ENCODE peak calls at places on chromosomes 5 and 9, in four cellular contexts. C is activated T-helper 1 cell treated with anti-CD3 and anti-CD28 coated beads, Interleukin-12 subunit alpha, Interleukin-12 subunit beta, Interleukin-2, Interleukin-4 antibody, amounts not matched to agents 30 ng/mL and 10 ng/mL and 1 ng/mL, durations not matched to agents 14 hours and 24 hours and 36 hours; F is glutamatergic neuron; S is CD8-positive, alpha-beta T cell. W is an unnamed sample.

GRCh38 chr5:176573564-176574296 is 24.6 kb downstream of the CDHR2 start:
- DNase-seq in C (peak; percentile 58), F (peak; percentile 89), S (peak; percentile 74), W (peak; percentile 63)

GRCh38 chr9:91395106-91395552 is 28.5 kb downstream of the NFIL3 start:
- DNase-seq in C (no peak), F (no peak), S (no peak), W (no peak)

GRCh38 chr9:38360880-38361836 is 31.3 kb upstream of the ALDH1B1 start:
- DNase-seq in C (no peak), F (no peak), S (no peak), W (no peak)

GRCh38 chr5:50550274-50550673 is 109.2 kb upstream of the EMB start:
- DNase-seq in C (no peak), F (no peak), S (no peak), W (no peak)

GRCh38 chr9:124012368-124013262 is 1.0 kb downstream of the LHX2 start:
- DNase-seq in C (no peak), F (peak; percentile 46), S (no peak), W (no peak)

GRCh38 chr5:120808135-120808534 is 344.0 kb downstream of the PRR16 start:
- DNase-seq in C (no peak), F (no peak), S (no peak), W (no peak)

GRCh38 chr5:74326571-74327338 is 313.8 kb downstream of the ENC1 start:
- DNase-seq in C (no peak), F (no peak), S (peak; percentile 10), W (no peak)

GRCh38 chr5:169655353-169655752 is 18.3 kb downstream of the DOCK2 start:
- DNase-seq in C (no peak), F (no peak), S (no peak), W (no peak)

GRCh38 chr5:132176987-132177386 is 50.7 kb downstream of the P4HA2 start:
- DNase-seq in C (no peak), F (no peak), S (no peak), W (no peak)

GRCh38 chr9:77455312-77455927 is 192.7 kb downstream of the GNA14 start:
- DNase-seq in C (no peak), F (no peak), S (no peak), W (peak; percentile 15)

GRCh38 chr5:82255844-82256243 is 22.3 kb downstream of the RPS23 start:
- DNase-seq in C (no peak), F (no peak), S (no peak), W (no peak)

GRCh38 chr9:126421567-126422428 is 95.2 kb downstream of the MVB12B start:
- DNase-seq in C (no peak), F (no peak), S (no peak), W (no peak)

GRCh38 chr9:18459958-18460584 is 13.9 kb upstream of the ADAMTSL1 start:
- DNase-seq in C (no peak), F (no peak), S (no peak), W (no peak)

GRCh38 chr5:156359452-156359851 is 32.5 kb downstream of the SGCD start:
- DNase-seq in C (no peak), F (no peak), S (no peak), W (no peak)